ENCODE peak calls at places on chromosomes 12 and 14, in nine cellular contexts. G, B, F, O, X, W, R, D and U are unnamed samples.

GRCh38 chr14:64725360-64725815 is 21.2 kb downstream of the PLEKHG3 start:
- DNase-seq in B (peak), R (no peak), O (no peak), D (peak), G (no peak), W (no peak), X (no peak), F (no peak), U (no peak)

GRCh38 chr12:17478908-17479673 is 610.9 kb downstream of the RERGL start:
- DNase-seq in O (no peak), D (no peak), W (no peak), F (no peak), B (no peak), G (no peak), X (no peak), R (no peak), U (no peak)

GRCh38 chr12:10718279-10718821 is 4.8 kb downstream of the YBX3 start:
- DNase-seq in O (peak), F (no peak), D (no peak), X (no peak), G (no peak), R (no peak), W (peak), B (no peak), U (no peak)

GRCh38 chr14:45526715-45527549 is 273.9 kb upstream of the MIS18BP1 start:
- DNase-seq in O (no peak), F (peak), D (no peak), B (peak), X (peak), W (peak), R (no peak), G (peak), U (peak)

GRCh38 chr12:2673966-2674810 is 120.6 kb upstream of the FKBP4 start:
- DNase-seq in F (no peak), B (no peak), O (no peak), R (no peak), D (no peak), G (peak), W (no peak), X (no peak), U (no peak)

GRCh38 chr12:120853188-120853587 is 51.0 kb downstream of the SPPL3 start:
- DNase-seq in O (no peak), R (no peak), G (no peak), F (no peak), X (no peak), D (no peak), W (no peak), B (no peak), U (no peak)

GRCh38 chr12:54018608-54018984 is 9.6 kb upstream of the HOXC6 start:
- DNase-seq in X (peak), G (peak), B (no peak), F (no peak), O (no peak), W (no peak), D (no peak), R (no peak), U (no peak)

GRCh38 chr14:68283378-68284123 is 464.0 kb downstream of the RAD51B start:
- DNase-seq in O (peak), D (peak), F (no peak), G (peak), B (no peak), X (no peak), W (no peak), R (no peak), U (peak)

GRCh38 chr12:128833418-128833817 is 9.7 kb upstream of the SLC15A4 start:
- DNase-seq in W (no peak), X (no peak), O (no peak), B (no peak), G (no peak), D (no peak), R (no peak), F (no peak), U (no peak)

GRCh38 chr12:4444031-4444430 is 1.6 kb downstream of the FGF6 start:
- DNase-seq in D (no peak), G (no peak), F (no peak), O (no peak), B (no peak), W (no peak), R (no peak), X (no peak), U (no peak)

GRCh38 chr14:78902010-78902623 is 731.9 kb downstream of the NRXN3 start:
- DNase-seq in D (peak), B (no peak), O (peak), X (peak), R (peak), G (peak), F (peak), W (peak), U (no peak)

DNA sequence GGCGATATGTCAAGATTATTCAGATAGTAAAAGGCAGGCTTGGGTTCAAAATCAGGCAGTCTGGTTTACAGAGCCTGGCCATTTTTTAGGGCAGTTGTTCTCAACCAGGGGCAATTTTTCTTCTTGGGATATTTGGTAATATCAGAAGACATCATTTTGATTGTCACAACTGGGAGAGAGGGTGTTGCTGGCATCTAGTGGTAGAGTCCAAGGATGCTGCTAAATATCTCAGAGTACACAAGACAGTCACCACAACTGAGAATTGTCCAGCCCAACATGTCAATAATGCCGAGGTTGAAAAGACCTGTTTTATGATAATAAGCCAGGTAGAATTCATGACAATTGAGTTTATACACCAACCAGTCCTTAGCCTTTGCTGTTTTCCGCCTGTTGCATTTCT is 733.9 kb downstream of the NRXN3 start:
- DNase-seq in O (no peak), W (no peak), B (no peak), D (no peak), F (no peak), R (no peak), G (no peak), X (no peak), U (no peak)
- TF ChIP-seq CTCF in O (no peak), W (peak), B (no peak), D (no peak), F (no peak), R (peak), G (no peak), X (peak), U (no peak)

GRCh38 chr14:54594531-54594930 is 27.6 kb downstream of the SAMD4A start:
- DNase-seq in F (no peak), R (no peak), X (no peak), W (no peak), B (no peak), O (no peak), G (no peak), D (no peak), U (no peak)
- TF ChIP-seq CTCF in F (no peak), R (no peak), X (no peak), W (no peak), B (no peak), O (no peak), G (no peak), D (no peak), U (no peak)

GRCh38 chr12:96236221-96236822 is 42.1 kb downstream of the ELK3 start:
- DNase-seq in X (no peak), D (peak), R (no peak), B (no peak), W (peak), F (no peak), O (peak), G (no peak), U (no peak)
- TF ChIP-seq CTCF in X (no peak), D (no peak), R (no peak), B (no peak), W (no peak), F (no peak), O (no peak), G (no peak), U (no peak)

GRCh38 chr14:82872494-82872893 is 1338.8 kb upstream of the SEL1L start:
- DNase-seq in W (no peak), F (no peak), G (peak), B (no peak), D (no peak), O (no peak), R (no peak), X (peak), U (no peak)
- TF ChIP-seq CTCF in W (no peak), F (peak), G (peak), B (peak), D (peak), O (peak), R (no peak), X (peak), U (no peak)

DNA sequence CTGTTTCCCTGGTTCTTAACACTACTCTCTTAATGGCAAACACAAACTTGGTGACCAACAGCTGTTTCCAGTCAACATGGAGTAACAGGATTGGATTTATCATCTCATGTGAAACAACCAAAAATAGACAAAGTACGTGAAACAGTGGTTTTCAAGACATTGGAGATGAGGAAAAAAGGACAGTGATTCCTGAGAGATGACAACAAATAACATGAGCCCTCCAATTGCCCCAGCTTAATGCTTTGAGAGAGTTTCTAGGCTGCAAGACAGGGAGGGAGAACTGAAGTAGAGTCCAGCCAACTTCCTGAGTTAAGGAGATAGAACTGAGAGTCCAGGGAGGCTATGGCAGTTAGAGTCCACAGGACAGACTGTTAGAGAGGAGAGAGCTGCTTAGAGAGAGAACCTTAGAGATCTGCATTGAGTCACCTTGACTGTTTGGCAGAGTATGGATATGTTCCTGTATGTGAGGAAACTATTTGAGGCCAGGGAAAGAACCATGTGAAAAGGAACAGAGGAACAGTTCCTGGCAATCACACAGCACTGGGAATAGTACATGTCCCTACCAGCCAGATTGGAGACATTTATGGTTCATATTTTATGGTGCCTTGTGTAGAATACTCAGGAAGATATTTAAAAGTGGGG is 106.4 kb downstream of the PCNX1 start:
- DNase-seq in B (no peak), F (no peak), O (no peak), D (no peak), G (no peak), X (no peak), R (no peak), W (no peak), U (no peak)
- TF ChIP-seq CTCF in B (no peak), F (no peak), O (no peak), D (no peak), G (no peak), X (no peak), R (no peak), W (no peak), U (no peak)

DNA sequence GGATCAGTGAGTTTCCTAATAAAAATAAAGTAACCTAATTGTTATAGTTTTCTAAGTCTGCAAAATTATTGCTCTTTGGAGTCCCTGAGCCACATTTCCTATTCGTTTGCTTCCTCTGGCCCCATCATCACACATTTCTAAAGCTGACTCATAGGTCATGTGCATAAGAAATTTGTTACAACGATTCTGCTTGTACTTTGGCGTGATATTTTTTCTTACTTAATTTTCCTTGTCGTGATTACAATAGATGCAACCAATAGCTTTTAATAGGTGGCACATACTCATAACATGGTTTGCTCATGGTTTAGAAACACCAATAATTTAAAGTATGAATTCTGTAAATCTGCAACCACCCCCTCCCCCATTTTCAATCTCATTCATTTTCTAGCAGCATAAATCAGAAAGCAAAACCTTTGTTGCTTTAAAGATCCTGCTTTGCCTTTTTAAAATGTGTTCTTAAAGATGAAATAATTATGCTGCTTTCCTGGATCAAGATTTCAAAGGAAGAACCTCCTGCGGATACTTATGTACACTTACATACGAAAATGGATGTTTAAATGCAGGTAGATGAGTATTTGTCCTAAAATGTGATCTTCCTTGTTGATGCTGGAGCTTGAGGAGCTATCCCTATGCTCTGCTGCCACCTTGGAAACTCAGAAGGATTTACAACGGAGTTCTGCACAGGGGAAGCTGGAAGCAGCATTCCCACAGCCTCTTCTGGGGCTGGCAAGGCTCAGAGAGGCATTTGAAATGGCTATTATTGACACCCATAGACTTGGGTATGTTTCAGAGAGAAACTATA is 1.7 kb upstream of the FLRT2 start:
- DNase-seq in F (no peak), W (peak), G (no peak), D (no peak), R (no peak), B (peak), X (no peak), O (peak), U (no peak)
- TF ChIP-seq CTCF in F (no peak), W (peak), G (no peak), D (peak), R (peak), B (peak), X (peak), O (peak), U (no peak)